ENCODE peak calls at places on chromosomes 4 and X, in four cellular contexts. F is IMR-90, M is uterus, R is fibroblast of lung. D is an unnamed sample.

GRCh38 chr4:120994521-120994920 is 72.0 kb upstream of the PRDM5 start:
- DNase-seq in R (no peak), F (no peak), M (no peak), D (no peak)

GRCh38 chrX:134684956-134685355 is 26.7 kb upstream of the PLAC1 start:
- DNase-seq in M (no peak), R (no peak), F (no peak), D (no peak)

GRCh38 chr4:166153539-166153938 is 280.5 kb downstream of the TLL1 start:
- DNase-seq in R (peak), M (no peak), F (no peak), D (no peak)

GRCh38 chrX:11557120-11557519 is 108.6 kb downstream of the ARHGAP6 start:
- DNase-seq in F (peak), R (peak), M (no peak), D (no peak)

GRCh38 chr4:52914051-52914605 is 52.0 kb downstream of the RASL11B start:
- DNase-seq in F (peak), R (peak), M (no peak), D (no peak)

GRCh38 chr4:78707268-78707667 is 68.9 kb upstream of the BMP2K start:
- DNase-seq in M (no peak), R (no peak), F (no peak), D (no peak)

GRCh38 chr4:26321326-26322276 is 787 bp downstream of the RBPJ start:
- DNase-seq in F (peak), R (peak), M (peak), D (peak)

GRCh38 chrX:9471571-9471985 is 6.7 kb downstream of the TBL1X start:
- DNase-seq in M (no peak), F (peak), R (no peak), D (no peak)

GRCh38 chrX:48507246-48507645 is 1.5 kb upstream of the PORCN start:
- DNase-seq in R (no peak), M (no peak), F (no peak), D (no peak)

GRCh38 chrX:48511561-48511960 is 2.8 kb downstream of the PORCN start:
- DNase-seq in R (no peak), F (no peak), M (no peak), D (no peak)

GRCh38 chrX:48509245-48509590 is 426 bp downstream of the PORCN start:
- DNase-seq in F (no peak), M (no peak), R (no peak), D (no peak)

GRCh38 chrX:48509619-48510018 is 827 bp downstream of the PORCN start:
- DNase-seq in R (no peak), M (no peak), F (no peak), D (no peak)

GRCh38 chrX:48508400-48509244 is at the start of gene PORCN:
- DNase-seq in M (peak), R (peak), F (peak), D (peak)
- TF ChIP-seq CTCF in M (no peak), R (no peak), F (no peak), D (no peak)

GRCh38 chr4:42306221-42307109 is 90.8 kb upstream of the SHISA3 start:
- DNase-seq in R (peak), F (no peak), M (no peak), D (no peak)

GRCh38 chr4:42302348-42302747 is 94.9 kb upstream of the SHISA3 start:
- DNase-seq in R (peak), F (peak), M (no peak), D (no peak)
- TF ChIP-seq CTCF in R (peak), F (peak), M (no peak), D (no peak)

GRCh38 chrX:108704839-108705238 is 31.5 kb downstream of the IRS4 start:
- DNase-seq in R (no peak), F (no peak), M (no peak), D (no peak)

GRCh38 chrX:108696690-108697089 is 39.7 kb downstream of the IRS4 start:
- DNase-seq in F (peak), R (peak), M (no peak), D (no peak)

GRCh38 chrX:108701633-108702032 is 34.7 kb downstream of the IRS4 start:
- DNase-seq in F (no peak), M (no peak), R (no peak), D (no peak)

GRCh38 chrX:108699368-108699767 is 37.0 kb downstream of the IRS4 start:
- DNase-seq in R (peak), M (no peak), F (peak), D (no peak)
- TF ChIP-seq CTCF in R (peak), M (no peak), F (peak), D (no peak)

GRCh38 chr4:14871676-14872430 is 130.4 kb upstream of the CPEB2 start:
- DNase-seq in M (no peak), F (no peak), R (no peak), D (no peak)
- TF ChIP-seq CTCF in M (no peak), F (peak), R (peak), D (peak)